ENCODE peak calls at places on chromosomes 16 and 17, in seven cellular contexts. One of them, this sample, is unnamed.

GRCh38 chr16:75244844-75245758 is 6.3 kb downstream of the BCAR1 start:
- DNase-seq in naive thymus-derived CD4-positive, alpha-beta T cell: no peak
- DNase-seq in ecto neural progenitor cell: peak; percentile 80
- DNase-seq in NCI-H460: no peak
- DNase-seq in fibroblast of the conjunctiva: peak; percentile 83
- DNase-seq in hepatic stellate cell: peak; percentile 97
- DNase-seq in Daoy: peak; percentile 96
- DNase-seq in this sample: peak; percentile 97

GRCh38 chr16:67447508-67448076 is 16.7 kb downstream of the HSD11B2 start:
- DNase-seq in ecto neural progenitor cell: no peak
- DNase-seq in naive thymus-derived CD4-positive, alpha-beta T cell: peak; percentile 28
- DNase-seq in Daoy: peak; percentile 39
- DNase-seq in fibroblast of the conjunctiva: peak; percentile 10
- DNase-seq in hepatic stellate cell: peak; percentile 56
- DNase-seq in NCI-H460: peak; percentile 77
- DNase-seq in this sample: peak; percentile 48

GRCh38 chr17:21389352-21389751 is 13.2 kb downstream of the KCNJ12 start:
- DNase-seq in Daoy: no peak
- DNase-seq in ecto neural progenitor cell: no peak
- DNase-seq in fibroblast of the conjunctiva: no peak
- DNase-seq in hepatic stellate cell: no peak
- DNase-seq in naive thymus-derived CD4-positive, alpha-beta T cell: no peak
- DNase-seq in NCI-H460: no peak
- DNase-seq in this sample: no peak

GRCh38 chr17:9389116-9389515 is 186.5 kb downstream of the STX8 start:
- DNase-seq in hepatic stellate cell: no peak
- DNase-seq in ecto neural progenitor cell: no peak
- DNase-seq in naive thymus-derived CD4-positive, alpha-beta T cell: no peak
- DNase-seq in NCI-H460: no peak
- DNase-seq in fibroblast of the conjunctiva: peak; percentile 74
- DNase-seq in Daoy: peak; percentile 86
- DNase-seq in this sample: peak; percentile 66

GRCh38 chr16:27111486-27111885 is 44.8 kb downstream of the C16orf82 start:
- DNase-seq in NCI-H460: no peak
- DNase-seq in fibroblast of the conjunctiva: no peak
- DNase-seq in hepatic stellate cell: no peak
- DNase-seq in naive thymus-derived CD4-positive, alpha-beta T cell: no peak
- DNase-seq in Daoy: no peak
- DNase-seq in ecto neural progenitor cell: peak; percentile 17
- DNase-seq in this sample: no peak

GRCh38 chr16:4561565-4561964 is 5.4 kb downstream of the C16orf96 start:
- DNase-seq in ecto neural progenitor cell: no peak
- DNase-seq in naive thymus-derived CD4-positive, alpha-beta T cell: no peak
- DNase-seq in NCI-H460: no peak
- DNase-seq in hepatic stellate cell: no peak
- DNase-seq in fibroblast of the conjunctiva: no peak
- DNase-seq in Daoy: no peak
- DNase-seq in this sample: no peak

GRCh38 chr16:89720520-89720858 is 209 bp downstream of the VPS9D1 start:
- DNase-seq in Daoy: no peak
- DNase-seq in hepatic stellate cell: no peak
- DNase-seq in fibroblast of the conjunctiva: no peak
- DNase-seq in ecto neural progenitor cell: peak; percentile 87
- DNase-seq in NCI-H460: no peak
- DNase-seq in naive thymus-derived CD4-positive, alpha-beta T cell: no peak
- DNase-seq in this sample: peak; percentile 25

GRCh38 chr17:19271751-19272357 is 34.7 kb downstream of the EPN2 start:
- DNase-seq in ecto neural progenitor cell: no peak
- DNase-seq in Daoy: no peak
- DNase-seq in fibroblast of the conjunctiva: no peak
- DNase-seq in naive thymus-derived CD4-positive, alpha-beta T cell: no peak
- DNase-seq in NCI-H460: no peak
- DNase-seq in hepatic stellate cell: no peak
- DNase-seq in this sample: no peak

GRCh38 chr17:16973760-16974540 is 2.0 kb upstream of the TNFRSF13B start:
- DNase-seq in ecto neural progenitor cell: no peak
- DNase-seq in fibroblast of the conjunctiva: no peak
- DNase-seq in naive thymus-derived CD4-positive, alpha-beta T cell: no peak
- DNase-seq in NCI-H460: no peak
- DNase-seq in hepatic stellate cell: no peak
- DNase-seq in Daoy: no peak
- DNase-seq in this sample: no peak

GRCh38 chr16:81566245-81567007 is 121.8 kb downstream of the CMIP start:
- DNase-seq in NCI-H460: no peak
- DNase-seq in Daoy: no peak
- DNase-seq in naive thymus-derived CD4-positive, alpha-beta T cell: no peak
- DNase-seq in ecto neural progenitor cell: no peak
- DNase-seq in fibroblast of the conjunctiva: no peak
- DNase-seq in hepatic stellate cell: no peak
- DNase-seq in this sample: no peak